ENCODE peak calls at places on chromosomes 4 and X, in five cellular contexts. S, V, O, N and F are unnamed samples.

GRCh38 chrX:45322820-45323219 is 122.1 kb upstream of the DIPK2B start:
- DNase-seq in S (no peak), V (no peak), O (no peak), N (no peak), F (no peak)

GRCh38 chrX:10900585-10901289 is 210.4 kb upstream of the HCCS start:
- DNase-seq in S (no peak), V (no peak), O (no peak), N (no peak), F (no peak)

GRCh38 chr4:79949186-79949585 is 123.8 kb downstream of the ANTXR2 start:
- DNase-seq in S (no peak), V (no peak), O (no peak), N (no peak), F (no peak)

GRCh38 chrX:129779747-129780146 is at the start of gene SASH3:
- DNase-seq in S (peak; percentile 95), V (no peak), O (no peak), N (peak; percentile 52), F (no peak)

GRCh38 chr4:23084559-23085248 is 392.0 kb downstream of the GBA3 start:
- DNase-seq in S (no peak), V (no peak), O (no peak), N (no peak), F (no peak)

GRCh38 chrX:13293700-13294099 is 26.2 kb downstream of the ATXN3L start:
- DNase-seq in S (no peak), V (no peak), O (peak; percentile 41), N (no peak), F (no peak)

GRCh38 chr4:140098481-140099132 is 55.4 kb downstream of the MAML3 start:
- DNase-seq in S (no peak), V (peak; percentile 64), O (peak; percentile 94), N (no peak), F (no peak)

GRCh38 chr4:85149656-85150055 is 183.2 kb upstream of the WDFY3 start:
- DNase-seq in S (no peak), V (no peak), O (no peak), N (no peak), F (no peak)

GRCh38 chr4:145939856-145940255 is 1.2 kb upstream of the ZNF827 start:
- DNase-seq in S (no peak), V (no peak), O (peak; percentile 40), N (no peak), F (no peak)

GRCh38 chr4:127151941-127152340 is 480.8 kb upstream of the INTU start:
- DNase-seq in S (no peak), V (no peak), O (no peak), N (no peak), F (no peak)

GRCh38 chr4:43331226-43332078 is 438.9 kb downstream of the GRXCR1 start:
- DNase-seq in S (no peak), V (no peak), O (no peak), N (no peak), F (no peak)

GRCh38 chrX:69896046-69896445 is 153.7 kb downstream of the AWAT2 start:
- DNase-seq in S (no peak), V (no peak), O (no peak), N (no peak), F (no peak)

GRCh38 chrX:9677098-9677739 is 88.4 kb downstream of the GPR143 start:
- DNase-seq in S (no peak), V (no peak), O (peak; percentile 87), N (peak; percentile 79), F (no peak)

GRCh38 chrX:103538728-103539127 is 19.4 kb upstream of the RAB40A start:
- DNase-seq in S (no peak), V (no peak), O (no peak), N (no peak), F (no peak)

GRCh38 chrX:50469206-50469605 is 1.4 kb downstream of the DGKK start:
- DNase-seq in S (no peak), V (no peak), O (no peak), N (no peak), F (no peak)

GRCh38 chrX:78754917-78755316 is 7.4 kb downstream of the LPAR4 start:
- DNase-seq in S (no peak), V (no peak), O (no peak), N (peak; percentile 17), F (no peak)

GRCh38 chrX:32041181-32041580 is 969.3 kb upstream of the FTHL17 start:
- DNase-seq in S (no peak), V (no peak), O (no peak), N (no peak), F (no peak)

GRCh38 chr4:6258026-6258360 is 11.7 kb upstream of the WFS1 start:
- DNase-seq in S (peak; percentile 33), V (no peak), O (no peak), N (no peak), F (no peak)

GRCh38 chrX:65451663-65452062 is 82.9 kb downstream of the LAS1L start:
- DNase-seq in S (no peak), V (peak; percentile 6), O (peak; percentile 19), N (peak; percentile 46), F (no peak)

GRCh38 chr4:986949-987688 is at the start of gene IDUA:
- DNase-seq in S (peak; percentile 98), V (peak; percentile 61), O (peak; percentile 75), N (peak; percentile 95), F (peak; percentile 80)

GRCh38 chrX:15820106-15821073 is 30.1 kb downstream of the ZRSR2 start:
- DNase-seq in S (no peak), V (no peak), O (no peak), N (no peak), F (no peak)

GRCh38 chrX:7828594-7828993 is 14.4 kb upstream of the VCX start:
- DNase-seq in S (no peak), V (no peak), O (no peak), N (peak; percentile 3), F (no peak)

GRCh38 chr4:156633846-156634245 is 337.8 kb downstream of the PDGFC start:
- DNase-seq in S (no peak), V (no peak), O (no peak), N (no peak), F (no peak)

GRCh38 chrX:39212456-39212855 is 411.2 kb downstream of the MID1IP1 start:
- DNase-seq in S (no peak), V (no peak), O (no peak), N (no peak), F (no peak)

GRCh38 chrX:136658151-136658550 is 10.2 kb downstream of the CD40LG start:
- DNase-seq in S (no peak), V (no peak), O (no peak), N (no peak), F (no peak)

GRCh38 chr4:65033899-65034298 is 624.6 kb upstream of the TECRL start:
- DNase-seq in S (no peak), V (no peak), O (no peak), N (no peak), F (no peak)

GRCh38 chr4:65023877-65024670 is 614.8 kb upstream of the TECRL start:
- DNase-seq in S (no peak), V (no peak), O (no peak), N (no peak), F (no peak)

DNA sequence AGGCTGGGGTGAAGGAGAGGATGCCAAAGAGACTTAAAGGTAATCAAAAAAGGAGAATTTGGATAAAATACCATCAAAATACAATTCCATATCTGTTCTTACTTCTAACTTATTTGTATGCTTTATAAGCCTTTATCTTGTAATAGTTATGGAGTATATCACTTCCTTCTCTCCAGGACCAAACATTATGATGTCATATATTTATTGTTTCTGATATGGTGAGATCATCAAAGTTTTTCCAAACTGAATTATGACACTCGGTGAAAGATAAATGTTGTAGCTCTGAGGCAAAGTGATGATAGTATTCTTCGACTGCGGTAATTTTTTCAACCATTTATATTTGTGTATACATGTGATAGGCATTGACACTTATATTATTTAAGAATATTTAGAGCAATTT is 619.3 kb upstream of the TECRL start:
- DNase-seq in S (no peak), V (no peak), O (no peak), N (no peak), F (no peak)
- TF ChIP-seq CTCF in S (no peak), V (no peak), O (no peak), N (no peak), F (no peak)

GRCh38 chr4:26424838-26425237 is 65.4 kb downstream of the CCKAR start:
- DNase-seq in S (no peak), V (no peak), O (no peak), N (no peak), F (no peak)
- TF ChIP-seq CTCF in S (no peak), V (peak; percentile 15), O (no peak), N (no peak), F (peak; percentile 16)

GRCh38 chrX:80237072-80237471 is 183.2 kb upstream of the TENT5D start:
- DNase-seq in S (no peak), V (no peak), O (no peak), N (no peak), F (no peak)
- TF ChIP-seq CTCF in S (no peak), V (no peak), O (no peak), N (no peak), F (peak; percentile 30)

DNA sequence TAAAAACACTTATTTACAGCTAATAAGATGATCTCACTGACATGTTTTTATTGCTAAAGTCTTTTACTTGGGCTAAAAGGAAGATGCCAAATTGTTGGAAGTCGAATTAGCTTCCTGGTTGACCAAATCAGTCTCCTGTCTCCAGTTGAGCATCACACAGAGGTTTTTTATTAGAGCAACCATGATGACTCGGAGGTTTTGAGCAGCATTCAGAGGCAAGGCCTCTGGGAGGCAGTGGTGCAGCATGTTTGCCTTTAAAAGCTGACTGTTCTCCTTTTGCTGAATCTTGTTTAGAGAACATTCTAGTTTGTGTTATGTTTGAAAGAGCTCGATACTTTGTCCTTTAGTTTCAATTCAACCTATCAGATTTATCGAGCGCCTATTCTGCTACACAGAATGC is 2.1 kb downstream of the UCHL1 start:
- DNase-seq in S (no peak), V (peak; percentile 56), O (peak; percentile 70), N (no peak), F (no peak)
- TF ChIP-seq CTCF in S (no peak), V (peak; percentile 53), O (peak; percentile 45), N (no peak), F (peak; percentile 49)